ENCODE peak calls at places on chromosomes 2 and 18, in four cellular contexts. A is A549, G is GM23338, K is PC-3. J is an unnamed sample.

GRCh38 chr2:73920577-73921545 is 5.8 kb upstream of the DGUOK start:
- DNase-seq in A (peak; percentile 56), G (peak; percentile 93), K (no peak), J (no peak)

GRCh38 chr2:67502346-67503065 is 105.4 kb downstream of the ETAA1 start:
- DNase-seq in A (no peak), G (no peak), K (no peak), J (no peak)

GRCh38 chr2:64017811-64018714 is 1.2 kb downstream of the VPS54 start:
- DNase-seq in A (peak; percentile 43), G (no peak), K (peak; percentile 43), J (no peak)

GRCh38 chr18:24014986-24015896 is 687 bp downstream of the TTC39C start:
- DNase-seq in A (peak; percentile 16), G (peak; percentile 55), K (peak; percentile 56), J (peak; percentile 46)

GRCh38 chr18:29226201-29226600 is 1049.3 kb upstream of the CDH2 start:
- DNase-seq in A (no peak), G (no peak), K (peak; percentile 25), J (peak; percentile 60)

GRCh38 chr2:237194906-237195305 is 109.2 kb downstream of the COPS8 start:
- DNase-seq in A (no peak), G (no peak), K (no peak), J (no peak)

GRCh38 chr2:165469417-165469816 is at the start of gene CSRNP3:
- DNase-seq in A (peak; percentile 72), G (peak; percentile 95), K (peak; percentile 97), J (no peak)

GRCh38 chr2:190984595-190984994 is 29.4 kb downstream of the STAT1 start:
- DNase-seq in A (no peak), G (no peak), K (peak; percentile 58), J (no peak)

GRCh38 chr18:5122270-5122669 is 74.8 kb downstream of the AKAIN1 start:
- DNase-seq in A (no peak), G (no peak), K (no peak), J (no peak)

GRCh38 chr18:68177807-68178702 is 536.9 kb downstream of the TMX3 start:
- DNase-seq in A (no peak), G (no peak), K (peak; percentile 98), J (peak; percentile 45)

GRCh38 chr2:230903251-230904150 is 21.5 kb downstream of the GPR55 start:
- DNase-seq in A (no peak), G (no peak), K (no peak), J (no peak)

GRCh38 chr2:77008925-77009706 is 513.1 kb downstream of the LRRTM4 start:
- DNase-seq in A (no peak), G (peak; percentile 16), K (peak; percentile 36), J (no peak)

GRCh38 chr18:36186461-36187137 is 698 bp upstream of the MOCOS start:
- DNase-seq in A (peak; percentile 22), G (peak; percentile 73), K (peak; percentile 13), J (no peak)

GRCh38 chr2:3641841-3642421 is 16.1 kb upstream of the ALLC start:
- DNase-seq in A (no peak), G (no peak), K (no peak), J (no peak)

GRCh38 chr18:45896991-45897390 is 70.1 kb downstream of the EPG5 start:
- DNase-seq in A (no peak), G (no peak), K (no peak), J (no peak)

GRCh38 chr2:207227062-207227748 is 61.5 kb upstream of the KLF7 start:
- DNase-seq in A (no peak), G (peak; percentile 87), K (no peak), J (no peak)

GRCh38 chr2:97957432-97958183 is 38.1 kb downstream of the TMEM131 start:
- DNase-seq in A (no peak), G (peak; percentile 34), K (no peak), J (peak; percentile 41)

GRCh38 chr2:85750509-85751299 is 3.1 kb upstream of the ATOH8 start:
- DNase-seq in A (peak; percentile 72), G (peak; percentile 82), K (peak; percentile 67), J (no peak)

GRCh38 chr2:121536850-121537557 is 6.3 kb downstream of the RNU4ATAC start:
- DNase-seq in A (no peak), G (no peak), K (no peak), J (no peak)

GRCh38 chr2:121536347-121536746 is 5.7 kb downstream of the RNU4ATAC start:
- DNase-seq in A (no peak), G (no peak), K (no peak), J (no peak)

GRCh38 chr2:121541495-121541894 is 10.8 kb downstream of the RNU4ATAC start:
- DNase-seq in A (no peak), G (no peak), K (no peak), J (no peak)

GRCh38 chr2:121545257-121545656 is 14.6 kb downstream of the RNU4ATAC start:
- DNase-seq in A (no peak), G (no peak), K (no peak), J (no peak)

GRCh38 chr2:121539722-121540469 is 9.2 kb downstream of the RNU4ATAC start:
- DNase-seq in A (no peak), G (no peak), K (no peak), J (no peak)
- H3K4me2 ChIP-seq in A (peak overlapping the region; percentile 8), G (no peak overlapping the region), K (no peak overlapping the region), J (no peak overlapping the region)

GRCh38 chr2:157442636-157443035 is 1.3 kb downstream of the CYTIP start:
- DNase-seq in A (no peak), G (no peak), K (no peak), J (no peak)
- H3K4me3 ChIP-seq in A (no peak overlapping the region), G (no peak overlapping the region), K (no peak overlapping the region), J (no peak overlapping the region)

GRCh38 chr18:62521588-62521987 is 1.2 kb upstream of the ZCCHC2 start:
- DNase-seq in A (no peak), G (no peak), K (peak; percentile 20), J (no peak)
- H3K4me2 ChIP-seq in A (peak overlapping the region; percentile 84), G (peak overlapping the region; percentile 75), K (peak overlapping the region; percentile 87), J (peak overlapping the region; percentile 92)

GRCh38 chr2:236001854-236002253 is 166.3 kb downstream of the GBX2 start:
- DNase-seq in A (no peak), G (no peak), K (no peak), J (no peak)
- H3K4me3 ChIP-seq in A (no peak overlapping the region), G (no peak overlapping the region), K (no peak overlapping the region), J (no peak overlapping the region)

GRCh38 chr2:156818944-156819343 is 382.8 kb downstream of the GPD2 start:
- DNase-seq in A (no peak), G (no peak), K (no peak), J (no peak)
- H3K4me2 ChIP-seq in A (no peak overlapping the region), G (no peak overlapping the region), K (no peak overlapping the region), J (no peak overlapping the region)

GRCh38 chr18:54946149-54946581 is 13.1 kb downstream of the CCDC68 start:
- DNase-seq in A (peak; percentile 66), G (no peak), K (peak; percentile 63), J (peak; percentile 86)
- H3K4me3 ChIP-seq in A (peak overlapping the region; percentile 37), G (no peak overlapping the region), K (peak overlapping the region; percentile 78), J (peak overlapping the region; percentile 62)

DNA sequence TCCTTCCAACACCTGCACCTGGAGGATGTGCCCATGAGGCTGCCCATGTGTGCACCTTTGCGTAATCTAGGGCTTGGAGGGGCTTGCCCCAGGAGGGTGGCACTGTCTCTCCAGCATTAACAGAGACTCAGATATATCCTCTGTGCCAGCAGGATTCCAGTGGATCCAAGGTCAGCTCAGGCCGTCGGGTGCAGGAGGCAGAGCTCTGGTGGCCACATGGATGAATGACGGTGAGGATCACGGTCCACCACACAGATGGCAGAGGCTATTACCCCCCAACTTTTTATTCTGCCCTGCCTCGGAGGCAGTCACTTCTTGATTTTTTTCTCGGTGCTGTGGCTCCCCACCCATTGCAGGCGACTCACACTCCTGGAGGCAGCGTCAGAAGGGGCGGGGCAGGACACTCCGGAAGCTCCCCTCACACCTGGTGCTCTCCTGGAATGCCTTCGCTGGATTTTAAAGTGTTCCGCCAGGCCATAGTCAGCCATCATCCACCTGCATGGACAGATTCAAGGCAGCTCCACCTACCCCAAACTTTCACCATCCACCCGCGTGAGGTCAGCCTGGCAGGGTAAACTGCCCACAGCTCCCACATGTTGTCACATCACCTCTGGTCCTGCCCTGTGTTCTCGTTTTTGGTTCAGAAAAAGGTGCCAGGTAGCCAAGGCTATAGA is 602.9 kb upstream of the RAB6C start:
- DNase-seq in A (no peak), G (peak; percentile 5), K (no peak), J (no peak)
- H3K4me2 ChIP-seq in A (no peak overlapping the region), G (no peak overlapping the region), K (no peak overlapping the region), J (no peak overlapping the region)

GRCh38 chr2:25215232-25215631 is 46.9 kb upstream of the POMC start:
- DNase-seq in A (no peak), G (no peak), K (no peak), J (no peak)
- H3K4me3 ChIP-seq in A (peak overlapping the region; percentile 51), G (peak overlapping the region; percentile 76), K (no peak overlapping the region), J (no peak overlapping the region)

GRCh38 chr18:39774957-39775582 is 2180.0 kb upstream of the PIK3C3 start:
- DNase-seq in A (no peak), G (no peak), K (no peak), J (no peak)

GRCh38 chr18:39786477-39786876 is 2168.6 kb upstream of the PIK3C3 start:
- DNase-seq in A (no peak), G (no peak), K (no peak), J (no peak)

GRCh38 chr18:39776766-39777165 is 2178.3 kb upstream of the PIK3C3 start:
- DNase-seq in A (no peak), G (no peak), K (no peak), J (no peak)

DNA sequence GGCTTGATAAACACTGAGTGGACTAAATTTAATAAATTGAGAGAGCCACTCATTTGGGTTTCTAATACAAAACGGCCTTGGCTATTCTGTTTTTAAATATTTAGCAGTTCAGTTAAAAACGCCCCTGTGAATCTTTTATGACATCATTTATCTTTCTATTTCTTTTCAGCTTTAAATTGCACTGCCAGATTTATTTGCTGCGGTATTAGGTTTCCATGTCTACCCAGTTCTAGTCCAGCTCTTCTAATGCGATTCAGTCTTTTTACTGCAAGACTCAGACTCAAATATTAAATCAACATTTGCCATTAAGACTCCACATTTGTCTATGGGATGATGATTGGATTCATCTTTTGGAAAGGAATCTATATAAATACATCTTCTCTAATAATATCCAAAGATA is 2174.3 kb upstream of the PIK3C3 start:
- DNase-seq in A (no peak), G (no peak), K (no peak), J (no peak)
- H3K4me2 ChIP-seq in A (no peak overlapping the region), G (no peak overlapping the region), K (no peak overlapping the region), J (no peak overlapping the region)